ENCODE peak calls at places on chromosomes 6 and 20, in four cellular contexts. Y, B, R and Z are unnamed samples.

GRCh38 chr6:63452117-63452516 is 120.2 kb upstream of the LOC128125822 start:
- DNase-seq in Y (no peak), B (no peak), R (peak), Z (no peak)

GRCh38 chr6:113976806-113977205 is 5.9 kb upstream of the HDAC2 start:
- DNase-seq in Y (no peak), B (no peak), R (no peak), Z (no peak)

GRCh38 chr6:87925373-87926060 is 122.1 kb upstream of the SPACA1 start:
- DNase-seq in Y (no peak), B (no peak), R (no peak), Z (no peak)

GRCh38 chr20:45341939-45342862 is 6.0 kb downstream of the SDC4 start:
- DNase-seq in Y (no peak), B (peak), R (no peak), Z (peak)

GRCh38 chr6:17930321-17930993 is 57.0 kb downstream of the KIF13A start:
- DNase-seq in Y (no peak), B (no peak), R (no peak), Z (peak)

GRCh38 chr6:14804001-14804401 is 441.9 kb upstream of the JARID2 start:
- DNase-seq in Y (no peak), B (no peak), R (no peak), Z (no peak)

GRCh38 chr6:141026504-141026903 is 1106.2 kb upstream of the GJE1 start:
- DNase-seq in Y (no peak), B (peak), R (no peak), Z (no peak)

GRCh38 chr6:29729774-29730328 is 6.6 kb downstream of the HLA-F start:
- DNase-seq in Y (no peak), B (no peak), R (no peak), Z (no peak)

GRCh38 chr6:111087106-111087835 is at the start of gene SLC16A10:
- DNase-seq in Y (peak), B (peak), R (peak), Z (peak)

GRCh38 chr6:93975159-93975558 is 555.8 kb upstream of the EPHA7 start:
- DNase-seq in Y (no peak), B (no peak), R (no peak), Z (no peak)

GRCh38 chr6:14721103-14721758 is 524.6 kb upstream of the JARID2 start:
- DNase-seq in Y (no peak), B (no peak), R (peak), Z (peak)

GRCh38 chr6:102984360-102984759 is 1590.9 kb downstream of the GRIK2 start:
- DNase-seq in Y (no peak), B (no peak), R (no peak), Z (no peak)

GRCh38 chr6:81002126-81002525 is 750.4 kb downstream of the TENT5A start:
- DNase-seq in Y (no peak), B (no peak), R (no peak), Z (no peak)

GRCh38 chr6:72286911-72287311 is 335.0 kb upstream of the KCNQ5 start:
- DNase-seq in Y (no peak), B (no peak), R (no peak), Z (no peak)

GRCh38 chr6:121503633-121504032 is 68.2 kb downstream of the GJA1 start:
- DNase-seq in Y (no peak), B (no peak), R (no peak), Z (no peak)

GRCh38 chr6:157292202-157292601 is 31.1 kb downstream of the TMEM242 start:
- DNase-seq in Y (no peak), B (no peak), R (no peak), Z (no peak)

GRCh38 chr6:157289764-157290163 is 33.6 kb downstream of the TMEM242 start:
- DNase-seq in Y (no peak), B (no peak), R (no peak), Z (no peak)

GRCh38 chr6:157290797-157291196 is 32.5 kb downstream of the TMEM242 start:
- DNase-seq in Y (no peak), B (no peak), R (no peak), Z (no peak)

GRCh38 chr6:157293780-157294179 is 29.5 kb downstream of the TMEM242 start:
- DNase-seq in Y (no peak), B (no peak), R (no peak), Z (no peak)

DNA sequence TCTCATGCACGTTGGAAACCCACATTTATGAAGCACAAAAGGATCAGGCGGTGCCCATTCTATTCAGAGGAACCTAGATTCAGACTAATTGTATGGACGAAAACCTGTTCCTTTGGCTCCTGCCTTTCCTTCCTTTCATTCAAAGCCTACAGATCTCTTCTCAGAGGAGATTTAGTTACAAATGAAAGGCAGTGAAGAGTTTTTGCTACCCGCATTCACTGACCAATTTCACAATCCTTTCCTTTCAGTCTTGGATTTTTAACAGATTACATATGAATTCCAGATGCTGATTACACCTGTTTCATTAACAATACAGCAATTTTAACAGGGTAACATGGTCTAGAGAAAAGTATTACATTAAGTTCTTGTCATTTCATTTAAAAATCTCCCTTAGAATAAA is 32.0 kb downstream of the TMEM242 start:
- DNase-seq in Y (no peak), B (no peak), R (no peak), Z (no peak)
- TF ChIP-seq POLR2A in Y (no peak), B (no peak), R (no peak), Z (no peak)

GRCh38 chr20:63697357-63697867 is 960 bp downstream of the TNFRSF6B start:
- DNase-seq in Y (no peak), B (peak), R (no peak), Z (no peak)

GRCh38 chr20:63695419-63696310 is 787 bp upstream of the TNFRSF6B start:
- DNase-seq in Y (no peak), B (peak), R (no peak), Z (no peak)

GRCh38 chr20:63696311-63696627 is 183 bp upstream of the TNFRSF6B start:
- DNase-seq in Y (peak), B (peak), R (peak), Z (no peak)

GRCh38 chr20:63697868-63698545 is 1.6 kb downstream of the TNFRSF6B start:
- DNase-seq in Y (no peak), B (peak), R (no peak), Z (no peak)

DNA sequence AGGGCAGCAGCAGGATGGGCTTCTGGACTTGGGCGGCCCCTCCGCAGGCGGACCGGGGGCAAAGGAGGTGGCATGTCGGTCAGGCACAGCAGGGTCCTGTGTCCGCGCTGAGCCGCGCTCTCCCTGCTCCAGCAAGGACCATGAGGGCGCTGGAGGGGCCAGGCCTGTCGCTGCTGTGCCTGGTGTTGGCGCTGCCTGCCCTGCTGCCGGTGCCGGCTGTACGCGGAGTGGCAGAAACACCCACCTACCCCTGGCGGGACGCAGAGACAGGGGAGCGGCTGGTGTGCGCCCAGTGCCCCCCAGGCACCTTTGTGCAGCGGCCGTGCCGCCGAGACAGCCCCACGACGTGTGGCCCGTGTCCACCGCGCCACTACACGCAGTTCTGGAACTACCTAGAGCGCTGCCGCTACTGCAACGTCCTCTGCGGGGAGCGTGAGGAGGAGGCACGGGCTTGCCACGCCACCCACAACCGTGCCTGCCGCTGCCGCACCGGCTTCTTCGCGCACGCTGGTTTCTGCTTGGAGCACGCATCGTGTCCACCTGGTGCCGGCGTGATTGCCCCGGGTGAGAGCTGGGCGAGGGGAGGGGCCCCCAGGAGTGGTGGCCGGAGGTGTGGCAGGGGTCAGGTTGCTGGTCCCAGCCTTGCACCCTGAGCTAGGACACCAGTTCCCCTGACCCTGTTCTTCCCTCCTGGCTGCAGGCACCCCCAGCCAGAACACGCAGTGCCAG is at the start of gene TNFRSF6B:
- DNase-seq in Y (no peak), B (peak), R (no peak), Z (no peak)
- TF ChIP-seq POLR2A in Y (peak), B (peak), R (peak), Z (peak)

GRCh38 chr6:44131880-44132279 is 4.5 kb downstream of the TMEM63B start:
- DNase-seq in Y (no peak), B (peak), R (no peak), Z (no peak)
- TF ChIP-seq POLR2A in Y (no peak), B (no peak), R (no peak), Z (no peak)

GRCh38 chr6:156752666-156753301 is 24.4 kb upstream of the ARID1B start:
- DNase-seq in Y (no peak), B (peak), R (peak), Z (no peak)
- TF ChIP-seq POLR2A in Y (no peak), B (no peak), R (no peak), Z (no peak)

GRCh38 chr20:47661714-47662113 is 123.6 kb downstream of the SULF2 start:
- DNase-seq in Y (no peak), B (no peak), R (no peak), Z (no peak)
- TF ChIP-seq POLR2A in Y (no peak), B (no peak), R (no peak), Z (no peak)